ENCODE peak calls at places on chromosomes 16 and 17, in four cellular contexts. One of them, this sample, is unnamed. For H3K4me1 and H3K27me3, the result is how much of the 10 kb centered on the place peaks cover.

GRCh38 chr16:9527976-9528375 is 436.5 kb downstream of the HAPSTR1 start:
- DNase-seq in astrocyte: no peak
- DNase-seq in mammary epithelial cell: no peak
- DNase-seq in H9: no peak
- DNase-seq in this sample: no peak

GRCh38 chr16:66895999-66896398 is 15.7 kb downstream of the PDP2 start:
- DNase-seq in H9: no peak
- DNase-seq in astrocyte: no peak
- DNase-seq in mammary epithelial cell: peak
- DNase-seq in this sample: no peak

GRCh38 chr16:89844739-89845339 is 16.6 kb downstream of the SPIRE2 start:
- DNase-seq in mammary epithelial cell: no peak
- DNase-seq in H9: no peak
- DNase-seq in astrocyte: no peak
- DNase-seq in this sample: no peak

GRCh38 chr16:75402821-75403475 is 30.4 kb downstream of the CFDP1 start:
- DNase-seq in astrocyte: no peak
- DNase-seq in mammary epithelial cell: peak
- DNase-seq in H9: no peak
- DNase-seq in this sample: peak

GRCh38 chr17:1683489-1683888 is 1.2 kb downstream of the PRPF8 start:
- DNase-seq in H9: no peak
- DNase-seq in mammary epithelial cell: no peak
- DNase-seq in astrocyte: no peak
- DNase-seq in this sample: no peak

GRCh38 chr17:78852709-78853111 is 12.1 kb upstream of the USP36 start:
- DNase-seq in mammary epithelial cell: no peak
- DNase-seq in astrocyte: no peak
- DNase-seq in H9: peak
- DNase-seq in this sample: no peak

GRCh38 chr16:81266680-81267095 is 28.2 kb downstream of the BCO1 start:
- DNase-seq in H9: no peak
- DNase-seq in astrocyte: peak
- DNase-seq in mammary epithelial cell: peak
- DNase-seq in this sample: no peak

GRCh38 chr16:280005-280421 is 378 bp upstream of the ARHGDIG start:
- DNase-seq in astrocyte: no peak
- DNase-seq in mammary epithelial cell: no peak
- DNase-seq in H9: no peak
- DNase-seq in this sample: no peak

GRCh38 chr17:60901222-60901621 is 223.6 kb downstream of the BCAS3 start:
- DNase-seq in H9: no peak
- DNase-seq in astrocyte: peak
- DNase-seq in mammary epithelial cell: no peak
- DNase-seq in this sample: peak

GRCh38 chr17:59505610-59506276 is 59.7 kb upstream of the DHX40 start:
- DNase-seq in astrocyte: peak
- DNase-seq in H9: no peak
- DNase-seq in mammary epithelial cell: peak
- DNase-seq in this sample: peak

GRCh38 chr17:80789356-80789902 is 202.2 kb upstream of the CHMP6 start:
- DNase-seq in mammary epithelial cell: peak
- DNase-seq in H9: peak
- DNase-seq in astrocyte: peak
- DNase-seq in this sample: peak

GRCh38 chr17:18017958-18018357 is 21.0 kb downstream of the ATPAF2 start:
- DNase-seq in mammary epithelial cell: no peak
- DNase-seq in H9: no peak
- DNase-seq in astrocyte: peak
- DNase-seq in this sample: no peak

GRCh38 chr16:22171953-22172352 is 9.6 kb downstream of the SDR42E2 start:
- DNase-seq in H9: no peak
- DNase-seq in mammary epithelial cell: no peak
- DNase-seq in astrocyte: no peak
- DNase-seq in this sample: no peak

GRCh38 chr17:11852911-11853310 is 144.4 kb downstream of the ZNF18 start:
- DNase-seq in mammary epithelial cell: peak
- DNase-seq in H9: no peak
- DNase-seq in astrocyte: no peak
- DNase-seq in this sample: peak

GRCh38 chr17:35148144-35148543 is 527 bp downstream of the UNC45B start:
- DNase-seq in mammary epithelial cell: no peak
- DNase-seq in astrocyte: no peak
- DNase-seq in H9: no peak
- DNase-seq in this sample: no peak

GRCh38 chr16:55039511-55039910 is 108.8 kb downstream of the IRX5 start:
- DNase-seq in mammary epithelial cell: peak
- DNase-seq in astrocyte: no peak
- DNase-seq in H9: no peak
- DNase-seq in this sample: no peak

GRCh38 chr17:4944163-4944553 is 4.1 kb downstream of the RNF167 start:
- DNase-seq in astrocyte: no peak
- DNase-seq in mammary epithelial cell: no peak
- DNase-seq in H9: peak
- DNase-seq in this sample: no peak

GRCh38 chr17:27559996-27560481 is 70.9 kb upstream of the LGALS9 start:
- DNase-seq in H9: no peak
- DNase-seq in mammary epithelial cell: peak
- DNase-seq in astrocyte: peak
- DNase-seq in this sample: peak

GRCh38 chr17:50149425-50150353 is 788 bp downstream of the PPP1R9B start:
- DNase-seq in H9: peak
- DNase-seq in astrocyte: peak
- DNase-seq in mammary epithelial cell: peak
- DNase-seq in this sample: peak

GRCh38 chr17:82896071-82897000 is 56.5 kb upstream of the ZNF750 start:
- DNase-seq in H9: no peak
- DNase-seq in astrocyte: no peak
- DNase-seq in mammary epithelial cell: no peak
- DNase-seq in this sample: no peak

GRCh38 chr17:22277595-22277994 is 585.3 kb downstream of the KCNJ18 start:
- DNase-seq in mammary epithelial cell: no peak
- DNase-seq in H9: no peak
- DNase-seq in astrocyte: no peak
- DNase-seq in this sample: no peak

GRCh38 chr16:425740-426114 is 278 bp downstream of the RAB11FIP3 start:
- DNase-seq in astrocyte: no peak
- DNase-seq in H9: no peak
- DNase-seq in mammary epithelial cell: no peak
- DNase-seq in this sample: peak

GRCh38 chr16:1981972-1982574 is 804 bp upstream of the NOXO1 start:
- DNase-seq in astrocyte: no peak
- DNase-seq in H9: no peak
- DNase-seq in mammary epithelial cell: peak
- DNase-seq in this sample: no peak

GRCh38 chr17:82668631-82669099 is 20.4 kb upstream of the WDR45B start:
- DNase-seq in astrocyte: peak
- DNase-seq in mammary epithelial cell: peak
- DNase-seq in H9: peak
- DNase-seq in this sample: peak

GRCh38 chr17:43983515-43984411 is 20.7 kb upstream of the NAGS start:
- DNase-seq in mammary epithelial cell: no peak
- DNase-seq in H9: peak
- DNase-seq in astrocyte: no peak
- DNase-seq in this sample: peak

GRCh38 chr17:63516910-63517824 is 6.0 kb upstream of the KCNH6 start:
- DNase-seq in mammary epithelial cell: peak
- DNase-seq in H9: no peak
- DNase-seq in astrocyte: peak
- DNase-seq in this sample: peak

GRCh38 chr17:60792250-60792898 is 114.7 kb downstream of the BCAS3 start:
- DNase-seq in astrocyte: no peak
- DNase-seq in mammary epithelial cell: no peak
- DNase-seq in H9: no peak
- DNase-seq in this sample: peak

DNA sequence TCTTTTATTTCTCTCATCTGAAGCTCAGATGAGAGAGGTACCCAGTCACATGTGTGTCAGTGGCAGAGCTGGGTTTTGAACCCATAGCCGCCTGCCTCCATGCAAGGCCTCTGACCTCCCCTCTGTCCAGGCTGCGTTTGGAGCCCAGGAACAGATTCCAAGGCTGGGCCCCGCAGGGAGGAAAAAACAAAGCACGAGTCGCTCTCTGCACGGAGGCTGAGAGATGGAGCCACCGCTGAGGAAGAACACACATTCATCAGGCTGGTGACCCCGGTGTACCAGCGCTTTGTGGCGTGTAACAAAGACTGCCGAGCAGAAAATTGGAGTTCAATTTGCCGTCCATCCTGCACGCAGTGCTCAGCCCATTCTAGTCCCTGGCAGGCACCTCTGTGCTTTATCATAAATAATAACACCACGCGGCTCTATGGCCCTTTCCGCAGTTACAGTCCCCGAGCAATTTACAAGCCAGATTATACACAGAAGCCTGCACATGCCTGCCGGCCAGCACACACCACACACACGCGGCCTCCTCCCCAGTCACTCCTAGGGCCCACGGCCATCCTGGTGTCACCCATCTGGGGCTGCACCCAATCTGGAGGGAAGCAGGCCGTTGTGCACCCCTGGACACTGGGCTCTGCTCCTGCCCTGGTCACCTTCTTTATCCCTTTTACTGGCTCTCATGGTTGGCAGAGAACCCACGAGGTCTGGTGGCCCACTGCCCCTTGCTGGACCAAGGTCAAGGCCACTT is 124.5 kb downstream of the SDK2 start:
- DNase-seq in mammary epithelial cell: no peak
- DNase-seq in H9: no peak
- DNase-seq in astrocyte: no peak
- DNase-seq in this sample: no peak
- H3K9ac ChIP-seq in mammary epithelial cell: no peak
- H3K9ac ChIP-seq in H9: no peak
- H3K9ac ChIP-seq in astrocyte: no peak
- H3K9ac ChIP-seq in this sample: no peak

DNA sequence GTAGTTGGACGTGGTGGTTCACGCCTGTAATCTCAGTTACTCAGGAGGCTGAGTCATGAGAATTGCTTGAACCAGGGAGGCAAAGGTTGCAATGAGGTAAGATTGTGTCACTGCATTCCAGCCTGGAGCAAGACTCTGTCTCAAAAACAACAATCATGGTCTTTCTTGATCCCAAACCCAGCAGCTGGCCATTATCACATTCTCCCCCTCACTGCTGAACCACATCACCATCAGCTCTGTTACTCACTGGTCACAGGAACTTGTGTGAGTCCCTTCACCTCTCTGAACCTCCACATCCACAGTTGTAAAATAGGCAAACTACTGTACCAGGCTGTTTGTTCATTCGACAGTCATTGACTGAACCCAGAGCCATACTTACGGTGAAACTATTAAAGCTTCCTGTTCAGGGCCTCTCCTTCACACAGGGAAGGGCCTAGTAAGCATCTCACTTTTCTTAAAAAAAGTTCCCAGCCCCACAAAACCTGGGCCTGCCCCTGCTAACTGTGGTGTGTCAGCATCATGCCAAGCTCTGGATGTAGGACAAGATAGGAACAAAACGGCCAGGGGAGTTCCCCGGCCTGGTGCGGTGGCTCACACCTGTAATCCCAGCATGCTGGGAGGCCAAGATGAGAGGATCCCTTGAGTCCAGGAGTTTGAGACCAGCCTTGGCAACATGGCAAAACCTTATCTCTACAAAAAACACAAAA is 104.7 kb downstream of the COPRS start:
- DNase-seq in astrocyte: peak
- DNase-seq in mammary epithelial cell: peak
- DNase-seq in H9: no peak
- DNase-seq in this sample: peak
- H3K4me1 ChIP-seq in astrocyte: under half
- H3K4me1 ChIP-seq in mammary epithelial cell: under half
- H3K4me1 ChIP-seq in H9: under half
- H3K4me1 ChIP-seq in this sample: under half

DNA sequence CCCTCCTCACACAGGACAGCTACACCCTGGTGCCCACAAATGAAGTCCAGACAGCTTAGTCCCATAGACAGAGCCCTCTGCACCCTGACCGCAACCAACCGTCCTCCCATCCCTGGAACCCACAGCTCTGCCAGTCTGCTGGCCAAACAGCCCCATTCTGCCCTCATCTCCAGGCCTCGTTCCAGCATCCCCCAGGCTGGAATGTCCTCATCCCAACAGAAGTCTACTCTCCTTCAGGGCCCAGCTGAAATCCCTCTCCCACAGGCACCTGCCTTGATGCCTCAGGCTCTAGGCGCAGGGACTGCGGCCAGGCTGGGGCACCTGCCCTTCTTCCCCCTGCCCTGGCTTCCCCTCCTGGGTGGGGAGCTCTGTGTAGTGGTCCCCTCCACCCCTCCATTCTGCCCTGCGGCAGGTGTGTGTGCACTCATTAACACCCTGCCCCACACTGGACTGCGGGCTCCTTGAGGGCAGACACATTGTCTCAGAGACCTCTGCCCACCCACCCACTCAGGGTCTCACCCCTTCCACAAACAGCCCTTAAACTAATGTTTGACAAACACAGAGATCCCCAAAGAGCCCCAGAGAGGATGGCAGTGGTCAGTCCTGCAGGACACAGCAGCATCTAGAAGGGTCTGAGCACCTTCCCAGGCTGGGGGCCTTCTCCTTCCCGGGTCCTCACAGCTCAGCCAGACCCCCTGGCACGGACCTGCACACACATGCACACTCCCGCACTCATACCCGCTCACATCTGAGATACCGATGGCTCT is 830 bp downstream of the GRIN2C start:
- DNase-seq in mammary epithelial cell: no peak
- DNase-seq in H9: no peak
- DNase-seq in astrocyte: no peak
- DNase-seq in this sample: no peak
- H3K27me3 ChIP-seq in mammary epithelial cell: under half
- H3K27me3 ChIP-seq in H9: under half
- H3K27me3 ChIP-seq in astrocyte: half or more
- H3K27me3 ChIP-seq in this sample: half or more

GRCh38 chr16:11205065-11205699 is 50.8 kb downstream of the SOCS1 start:
- DNase-seq in mammary epithelial cell: no peak
- DNase-seq in astrocyte: no peak
- DNase-seq in H9: no peak
- DNase-seq in this sample: no peak
- H3K9ac ChIP-seq in mammary epithelial cell: no peak
- H3K9ac ChIP-seq in astrocyte: no peak
- H3K9ac ChIP-seq in H9: no peak
- H3K9ac ChIP-seq in this sample: no peak

GRCh38 chr17:42566873-42567573 is at the start of gene MLX:
- DNase-seq in H9: peak
- DNase-seq in astrocyte: peak
- DNase-seq in mammary epithelial cell: peak
- DNase-seq in this sample: peak
- H3K4me1 ChIP-seq in H9: under half
- H3K4me1 ChIP-seq in astrocyte: under half
- H3K4me1 ChIP-seq in mammary epithelial cell: under half
- H3K4me1 ChIP-seq in this sample: under half

GRCh38 chr16:85286970-85287814 is 174.9 kb upstream of the CIBAR2 start:
- DNase-seq in mammary epithelial cell: peak
- DNase-seq in astrocyte: peak
- DNase-seq in H9: no peak
- DNase-seq in this sample: peak

GRCh38 chr16:85286066-85286712 is 173.9 kb upstream of the CIBAR2 start:
- DNase-seq in astrocyte: peak
- DNase-seq in H9: no peak
- DNase-seq in mammary epithelial cell: peak
- DNase-seq in this sample: peak

GRCh38 chr16:85283305-85284050 is 171.2 kb upstream of the CIBAR2 start:
- DNase-seq in H9: no peak
- DNase-seq in mammary epithelial cell: no peak
- DNase-seq in astrocyte: no peak
- DNase-seq in this sample: no peak

GRCh38 chr16:85285681-85286065 is 173.4 kb upstream of the CIBAR2 start:
- DNase-seq in mammary epithelial cell: no peak
- DNase-seq in astrocyte: no peak
- DNase-seq in H9: no peak
- DNase-seq in this sample: peak

GRCh38 chr16:85284138-85284897 is 172.0 kb upstream of the CIBAR2 start:
- DNase-seq in mammary epithelial cell: no peak
- DNase-seq in astrocyte: no peak
- DNase-seq in H9: no peak
- DNase-seq in this sample: no peak
- H3K27me3 ChIP-seq in mammary epithelial cell: under half
- H3K27me3 ChIP-seq in astrocyte: under half
- H3K27me3 ChIP-seq in H9: under half
- H3K27me3 ChIP-seq in this sample: under half

This sample was measured in GM23248.